ENCODE peak calls at places on chromosomes 12 and 14, in eight cellular contexts. K is GM12865, U is EH, W is mucosa of descending colon, I is AG08395, F is heart left ventricle, J is activated B cell treated with CpG ODN at 0.5 μM for 24 hours, V is kidney tubule cell. L is an unnamed sample.

GRCh38 chr14:84963518-84963917 is 566.4 kb upstream of the FLRT2 start:
- DNase-seq in K (no peak), U (no peak), W (no peak), I (no peak), F (no peak), J (no peak), V (no peak), L (no peak)

GRCh38 chr12:76020281-76020680 is 11.3 kb downstream of the PHLDA1 start:
- DNase-seq in K (peak; percentile 39), U (peak; percentile 79), W (peak; percentile 26), I (peak; percentile 51), F (no peak), J (no peak), V (peak; percentile 94), L (peak; percentile 68)

GRCh38 chr12:106342397-106343212 is 14.9 kb upstream of the POLR3B start:
- DNase-seq in K (no peak), U (peak; percentile 86), W (peak; percentile 70), I (peak; percentile 87), F (peak; percentile 89), J (no peak), V (peak; percentile 60), L (no peak)

GRCh38 chr12:76790564-76791552 is 26.9 kb downstream of the ZDHHC17 start:
- DNase-seq in K (peak; percentile 25), U (peak; percentile 34), W (no peak), I (peak; percentile 29), F (no peak), J (no peak), V (peak; percentile 46), L (no peak)

GRCh38 chr12:15206338-15206737 is 14.9 kb downstream of the RERG start:
- DNase-seq in K (no peak), U (no peak), W (no peak), I (no peak), F (no peak), J (no peak), V (no peak), L (no peak)

GRCh38 chr12:103114296-103115055 is 157.0 kb downstream of the ASCL1 start:
- DNase-seq in K (peak; percentile 91), U (no peak), W (no peak), I (no peak), F (no peak), J (no peak), V (no peak), L (no peak)

GRCh38 chr14:35366048-35366428 is 38.5 kb downstream of the NFKBIA start:
- DNase-seq in K (no peak), U (peak; percentile 70), W (no peak), I (peak; percentile 73), F (no peak), J (no peak), V (peak; percentile 60), L (no peak)

GRCh38 chr14:75274899-75275569 is 3.6 kb upstream of the FOS start:
- DNase-seq in K (peak; percentile 64), U (no peak), W (peak; percentile 71), I (no peak), F (peak; percentile 66), J (no peak), V (no peak), L (peak; percentile 66)

GRCh38 chr14:58898655-58899316 is 261.0 kb downstream of the DACT1 start:
- DNase-seq in K (no peak), U (peak; percentile 98), W (no peak), I (peak; percentile 82), F (no peak), J (no peak), V (peak; percentile 96), L (no peak)

GRCh38 chr12:110543252-110543959 is 39.7 kb downstream of the PPTC7 start:
- DNase-seq in K (peak; percentile 74), U (no peak), W (peak; percentile 70), I (peak; percentile 10), F (peak; percentile 90), J (no peak), V (peak; percentile 73), L (no peak)

GRCh38 chr12:31204995-31205582 is 120.9 kb downstream of the SINHCAF start:
- DNase-seq in K (peak; percentile 65), U (peak; percentile 50), W (no peak), I (no peak), F (no peak), J (no peak), V (peak; percentile 69), L (no peak)

L was measured in effector memory CD4-positive, alpha-beta T cell.